ENCODE peak calls at places on chromosomes 11 and 22, in six cellular contexts. S is cardiac fibroblast; B is activated CD8-positive, alpha-beta T cell treated with anti-CD3 and anti-CD28 coated beads for 36 hours; Y is OCI-LY7; O is dorsolateral prefrontal cortex; E is upper lobe of right lung. W is an unnamed sample.

GRCh38 chr11:83241291-83241946 is 44.7 kb downstream of the CCDC90B start:
- DNase-seq in E (no peak), O (no peak), S (peak; percentile 66), B (peak; percentile 55), Y (peak; percentile 62), W (peak; percentile 34)

GRCh38 chr22:36014539-36015072 is 14.0 kb downstream of the RBFOX2 start:
- DNase-seq in O (no peak), E (no peak), Y (peak; percentile 53), B (no peak), S (no peak), W (no peak)

GRCh38 chr22:17264321-17265052 is 45.3 kb upstream of the ADA2 start:
- DNase-seq in B (no peak), O (no peak), Y (no peak), E (no peak), S (peak; percentile 45), W (no peak)

GRCh38 chr11:134365011-134365925 is 33.5 kb downstream of the GLB1L2 start:
- DNase-seq in S (no peak), Y (no peak), E (peak; percentile 59), B (no peak), O (peak; percentile 64), W (no peak)

GRCh38 chr22:40176921-40177737 is 596 bp upstream of the TNRC6B start:
- DNase-seq in B (peak; percentile 89), S (peak; percentile 69), E (no peak), Y (peak; percentile 68), O (no peak), W (peak; percentile 37)

GRCh38 chr11:18723991-18724390 is 2.0 kb downstream of the IGSF22 start:
- DNase-seq in O (peak; percentile 74), S (no peak), B (no peak), Y (no peak), E (no peak), W (no peak)

GRCh38 chr11:400241-400729 is 6.3 kb downstream of the PKP3 start:
- DNase-seq in B (no peak), O (no peak), Y (no peak), S (no peak), E (no peak), W (no peak)

GRCh38 chr22:17794726-17795125 is 20.5 kb upstream of the BID start:
- DNase-seq in E (no peak), O (no peak), S (no peak), B (no peak), Y (no peak), W (no peak)

GRCh38 chr22:33447733-33448132 is 389.6 kb upstream of the SYN3 start:
- DNase-seq in S (no peak), B (no peak), E (no peak), O (no peak), Y (no peak), W (no peak)

GRCh38 chr11:73931039-73931645 is 19.7 kb upstream of the DNAJB13 start:
- DNase-seq in E (no peak), O (no peak), B (peak; percentile 31), S (peak; percentile 89), Y (peak; percentile 74), W (peak; percentile 58)

GRCh38 chr11:47259178-47259977 is 1.6 kb downstream of the NR1H3 start:
- DNase-seq in O (no peak), S (peak; percentile 63), B (peak; percentile 59), Y (peak; percentile 72), E (no peak), W (peak; percentile 77)
- TF ChIP-seq CTCF in O (peak; percentile 61), S (peak; percentile 76), B (peak; percentile 67), Y (peak; percentile 91), E (peak; percentile 57), W (peak; percentile 37)

GRCh38 chr11:75425422-75425821 is 7.6 kb downstream of the KLHL35 start:
- DNase-seq in S (no peak), Y (peak; percentile 13), E (no peak), B (no peak), O (no peak), W (no peak)
- TF ChIP-seq CTCF in S (peak; percentile 52), Y (peak; percentile 63), E (no peak), B (no peak), O (no peak), W (peak; percentile 16)

GRCh38 chr11:46588915-46589314 is 4.9 kb downstream of the AMBRA1 start:
- DNase-seq in E (no peak), B (no peak), Y (no peak), S (no peak), O (no peak), W (no peak)
- TF ChIP-seq CTCF in E (no peak), B (no peak), Y (no peak), S (no peak), O (no peak), W (no peak)

GRCh38 chr11:77163271-77163670 is 35.2 kb downstream of the MYO7A start:
- DNase-seq in S (no peak), O (no peak), E (no peak), B (no peak), Y (no peak), W (no peak)

GRCh38 chr11:77166021-77166420 is 38.0 kb downstream of the MYO7A start:
- DNase-seq in S (no peak), E (no peak), B (no peak), Y (no peak), O (no peak), W (no peak)

GRCh38 chr11:77167111-77167626 is 39.1 kb downstream of the MYO7A start:
- DNase-seq in O (no peak), B (no peak), S (no peak), E (no peak), Y (no peak), W (no peak)

GRCh38 chr11:77167791-77168190 is 39.7 kb downstream of the MYO7A start:
- DNase-seq in B (no peak), O (no peak), S (no peak), Y (no peak), E (no peak), W (no peak)

GRCh38 chr11:77165066-77165465 is 37.0 kb downstream of the MYO7A start:
- DNase-seq in E (no peak), S (no peak), B (no peak), Y (no peak), O (no peak), W (no peak)
- TF ChIP-seq CTCF in E (no peak), S (no peak), B (no peak), Y (no peak), O (no peak), W (no peak)

GRCh38 chr11:64850979-64851567 is 6.6 kb upstream of the CDC42BPG start:
- DNase-seq in Y (peak; percentile 94), E (no peak), O (no peak), S (no peak), B (peak; percentile 86), W (peak; percentile 88)

GRCh38 chr11:64848214-64848778 is 3.8 kb upstream of the CDC42BPG start:
- DNase-seq in E (no peak), B (no peak), O (no peak), S (no peak), Y (no peak), W (no peak)

GRCh38 chr11:64849600-64850356 is 5.3 kb upstream of the CDC42BPG start:
- DNase-seq in Y (no peak), O (no peak), E (no peak), B (no peak), S (peak; percentile 68), W (no peak)

GRCh38 chr11:64846998-64847666 is 2.7 kb upstream of the CDC42BPG start:
- DNase-seq in O (peak; percentile 92), E (peak; percentile 97), S (peak; percentile 91), Y (peak; percentile 88), B (peak; percentile 94), W (peak; percentile 90)

GRCh38 chr11:64848779-64849599 is 4.5 kb upstream of the CDC42BPG start:
- DNase-seq in E (no peak), S (no peak), O (no peak), Y (peak; percentile 80), B (peak; percentile 49), W (no peak)
- TF ChIP-seq CTCF in E (no peak), S (no peak), O (no peak), Y (peak; percentile 73), B (no peak), W (peak; percentile 14)

GRCh38 chr11:68825603-68826002 is 16.1 kb downstream of the CPT1A start:
- DNase-seq in Y (peak; percentile 20), B (peak; percentile 79), E (peak; percentile 73), S (no peak), O (no peak), W (no peak)
- TF ChIP-seq CTCF in Y (peak; percentile 37), B (no peak), E (peak; percentile 25), S (no peak), O (no peak), W (peak; percentile 26)

DNA sequence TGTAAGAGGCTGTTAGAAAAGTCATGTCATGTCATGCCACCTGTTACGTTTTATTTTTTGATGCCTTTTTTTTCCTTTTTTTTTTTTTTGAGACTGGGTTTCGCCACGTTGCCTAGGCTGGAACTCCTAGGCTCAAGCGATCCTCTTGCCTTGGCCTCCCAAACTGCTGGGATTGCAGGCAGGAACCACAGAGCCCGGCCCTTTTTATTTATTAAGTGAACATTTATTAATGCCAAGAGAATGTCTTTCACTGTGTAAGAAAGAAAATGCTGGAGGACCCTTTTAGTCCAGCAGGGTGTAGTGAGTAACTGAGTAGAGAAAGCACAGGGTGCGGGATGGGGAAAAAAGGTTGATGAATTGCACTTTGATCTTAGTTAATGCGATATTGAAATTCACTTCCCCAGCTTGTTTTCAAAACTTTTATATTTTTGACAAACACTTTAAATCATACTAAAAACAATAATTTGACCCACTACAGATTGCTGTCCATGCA is 2.3 kb upstream of the XBP1 start:
- DNase-seq in S (no peak), E (no peak), O (no peak), B (peak; percentile 19), Y (peak; percentile 35), W (no peak)
- TF ChIP-seq CTCF in S (no peak), E (no peak), O (no peak), B (peak; percentile 43), Y (no peak), W (no peak)

DNA sequence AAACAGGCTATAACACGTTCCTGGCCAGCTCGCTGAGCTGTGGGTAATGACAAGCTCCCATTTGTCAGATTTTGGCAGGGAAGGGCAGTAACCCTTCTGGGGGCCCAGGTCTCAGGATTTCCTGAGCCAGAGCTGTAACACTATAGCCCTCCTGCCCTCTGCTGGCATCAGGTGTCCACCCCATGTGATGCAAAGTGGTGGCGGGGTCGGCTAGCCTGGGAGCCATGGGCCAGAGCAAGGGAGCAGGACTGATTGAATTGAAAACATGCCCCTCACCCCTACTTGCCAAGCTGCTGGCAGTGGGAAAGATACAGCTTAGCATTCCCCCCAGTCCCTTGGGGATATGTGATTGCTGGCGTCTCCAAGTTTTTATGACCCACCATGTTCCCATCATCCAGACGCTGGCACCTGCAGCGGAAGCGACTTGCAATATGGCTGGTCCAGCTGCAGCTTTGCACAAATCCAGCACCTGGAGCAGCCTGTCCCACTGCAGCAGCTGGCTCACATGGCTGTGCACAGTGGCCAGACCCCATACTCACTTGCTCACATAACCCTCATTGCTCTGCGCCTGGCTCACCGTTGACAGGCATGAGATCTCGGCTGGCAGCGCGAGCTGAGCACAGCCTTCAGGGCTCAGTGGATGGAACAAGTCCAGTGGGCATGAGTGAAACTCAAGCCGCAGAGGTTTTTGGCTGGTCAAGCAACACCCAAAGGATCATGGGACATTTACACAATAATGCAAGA is 1147.8 kb downstream of the JRKL start:
- DNase-seq in E (no peak), Y (no peak), O (no peak), B (no peak), S (no peak), W (no peak)
- TF ChIP-seq CTCF in E (no peak), Y (no peak), O (no peak), B (no peak), S (no peak), W (no peak)

GRCh38 chr22:20858615-20859416 is at the start of the genes PI4KA and SNAP29:
- DNase-seq in B (peak; percentile 99), Y (peak; percentile 98), E (peak; percentile 100), O (peak; percentile 98), S (peak; percentile 99), W (peak; percentile 99)
- TF ChIP-seq CTCF in B (no peak), Y (no peak), E (no peak), O (peak; percentile 20), S (no peak), W (no peak)

W was measured in GM13976.